ENCODE peak calls at places on chromosomes 12 and 14, in four cellular contexts. I is adrenal gland, Q is activated B cell treated with CpG ODN at 0.5 μM for 24 hours, Z is astrocyte of the cerebellum. X is an unnamed sample.

GRCh38 chr12:111285191-111285590 is 83.7 kb downstream of the PHETA1 start:
- DNase-seq in Z (no peak), I (no peak), Q (no peak), X (no peak)

GRCh38 chr14:100880271-100881101 is 23.0 kb downstream of the RTL1 start:
- DNase-seq in Q (no peak), Z (no peak), I (no peak), X (no peak)

GRCh38 chr14:85554106-85554505 is 24.2 kb downstream of the FLRT2 start:
- DNase-seq in Q (no peak), Z (no peak), I (no peak), X (no peak)

GRCh38 chr14:50967104-50967503 is 22.8 kb upstream of the PYGL start:
- DNase-seq in Q (no peak), I (no peak), Z (no peak), X (no peak)

GRCh38 chr14:91125271-91125661 is 11.4 kb downstream of the DGLUCY start:
- DNase-seq in Z (no peak), I (no peak), Q (no peak), X (no peak)

GRCh38 chr14:70448633-70449032 is 3.3 kb upstream of the ADAM21 start:
- DNase-seq in Z (no peak), I (no peak), Q (no peak), X (no peak)

GRCh38 chr12:94290353-94290752 is 142.0 kb downstream of the PLXNC1 start:
- DNase-seq in I (no peak), Q (no peak), Z (no peak), X (no peak)

GRCh38 chr12:4956968-4957367 is 47.3 kb downstream of the KCNA1 start:
- DNase-seq in Q (no peak), Z (no peak), I (no peak), X (no peak)

GRCh38 chr12:14689996-14690395 is 6.4 kb downstream of the GUCY2C start:
- DNase-seq in I (no peak), Z (no peak), Q (no peak), X (no peak)

GRCh38 chr12:76643438-76643837 is 83.9 kb upstream of the OSBPL8 start:
- DNase-seq in Z (no peak), I (no peak), Q (no peak), X (no peak)

GRCh38 chr14:69504775-69505174 is 20.2 kb downstream of the PLEKHD1 start:
- DNase-seq in Q (no peak), Z (no peak), I (no peak), X (no peak)

GRCh38 chr12:90044069-90044468 is 335.4 kb upstream of the ATP2B1 start:
- DNase-seq in Q (no peak), Z (no peak), I (no peak), X (no peak)

GRCh38 chr14:56491299-56492285 is 88.0 kb upstream of the TMEM260 start:
- DNase-seq in I (peak), Q (no peak), Z (peak), X (no peak)

GRCh38 chr12:55724226-55724939 is 4.2 kb downstream of the RDH5 start:
- DNase-seq in I (peak), Q (no peak), Z (no peak), X (no peak)

GRCh38 chr14:29738950-29739349 is 188.7 kb downstream of the PRKD1 start:
- DNase-seq in Z (no peak), I (no peak), Q (no peak), X (no peak)

GRCh38 chr14:47917344-47917954 is 242.0 kb upstream of the MDGA2 start:
- DNase-seq in I (peak), Z (peak), Q (no peak), X (no peak)

GRCh38 chr12:98895086-98895651 is 250.1 kb downstream of the APAF1 start:
- DNase-seq in I (peak), Z (no peak), Q (no peak), X (peak)

GRCh38 chr12:7937867-7938506 is 2.0 kb upstream of the SLC2A3 start:
- DNase-seq in Q (no peak), I (no peak), Z (no peak), X (no peak)

GRCh38 chr14:97625512-97625911 is 828.3 kb downstream of the VRK1 start:
- DNase-seq in I (no peak), Z (no peak), Q (no peak), X (no peak)

GRCh38 chr12:16034136-16034817 is 123.1 kb downstream of the DERA start:
- DNase-seq in Z (no peak), I (no peak), Q (no peak), X (no peak)

GRCh38 chr12:29547844-29548243 is 50.4 kb upstream of the OVCH1 start:
- DNase-seq in Z (no peak), Q (no peak), I (no peak), X (no peak)

GRCh38 chr12:9943244-9943643 is 11.1 kb upstream of the CLEC2A start:
- DNase-seq in Z (no peak), Q (peak), I (no peak), X (no peak)

GRCh38 chr12:47736877-47737676 is 11.8 kb upstream of the ENDOU start:
- DNase-seq in Q (no peak), Z (no peak), I (peak), X (no peak)

GRCh38 chr12:17062296-17063061 is 456.5 kb upstream of the LMO3 start:
- DNase-seq in I (no peak), Q (no peak), Z (no peak), X (no peak)

GRCh38 chr12:66863276-66863675 is 184.4 kb upstream of the GRIP1 start:
- DNase-seq in Z (no peak), Q (no peak), I (no peak), X (no peak)

GRCh38 chr14:104594310-104595046 is 10.1 kb downstream of the TMEM179 start:
- DNase-seq in I (no peak), Z (no peak), Q (no peak), X (no peak)

GRCh38 chr12:53917126-53917525 is 21.5 kb upstream of the HOXC13 start:
- DNase-seq in I (no peak), Q (no peak), Z (no peak), X (no peak)

GRCh38 chr14:87430810-87431209 is 562.2 kb downstream of the GALC start:
- DNase-seq in Q (no peak), Z (no peak), I (no peak), X (no peak)

GRCh38 chr14:93186961-93187360 is 1.8 kb downstream of the LYSET start:
- DNase-seq in Z (no peak), Q (no peak), I (no peak), X (no peak)

GRCh38 chr12:129819391-129819790 is 84.4 kb downstream of the TMEM132D start:
- DNase-seq in Z (peak), I (no peak), Q (no peak), X (no peak)

GRCh38 chr14:50871914-50872732 is at the start of gene ABHD12B:
- DNase-seq in Z (no peak), Q (no peak), I (no peak), X (no peak)

GRCh38 chr12:93502802-93503623 is 35.7 kb downstream of the MRPL42 start:
- DNase-seq in Z (peak), I (peak), Q (no peak), X (no peak)

GRCh38 chr14:23015618-23016017 is 5.7 kb upstream of the C14orf93 start:
- DNase-seq in Z (no peak), Q (no peak), I (no peak), X (no peak)

GRCh38 chr12:95173392-95174251 is 43.6 kb downstream of the FGD6 start:
- DNase-seq in Z (peak), Q (no peak), I (peak), X (no peak)

GRCh38 chr12:13764748-13765147 is 216.7 kb downstream of the GRIN2B start:
- DNase-seq in Q (no peak), I (no peak), Z (no peak), X (no peak)

GRCh38 chr14:53517276-53517960 is 364.3 kb upstream of the DDHD1 start:
- DNase-seq in Q (no peak), Z (no peak), I (no peak), X (no peak)

GRCh38 chr12:49975370-49975761 is 2.6 kb downstream of the AQP6 start:
- DNase-seq in Z (no peak), Q (no peak), I (no peak), X (no peak)

GRCh38 chr12:49973361-49973830 is 649 bp downstream of the AQP6 start:
- DNase-seq in Z (no peak), I (no peak), Q (no peak), X (no peak)

GRCh38 chr12:49972641-49973360 is at the start of gene AQP6:
- DNase-seq in I (no peak), Q (no peak), Z (no peak), X (no peak)

GRCh38 chr12:49974677-49975369 is 2.1 kb downstream of the AQP6 start:
- DNase-seq in Z (no peak), Q (no peak), I (no peak), X (no peak)

DNA sequence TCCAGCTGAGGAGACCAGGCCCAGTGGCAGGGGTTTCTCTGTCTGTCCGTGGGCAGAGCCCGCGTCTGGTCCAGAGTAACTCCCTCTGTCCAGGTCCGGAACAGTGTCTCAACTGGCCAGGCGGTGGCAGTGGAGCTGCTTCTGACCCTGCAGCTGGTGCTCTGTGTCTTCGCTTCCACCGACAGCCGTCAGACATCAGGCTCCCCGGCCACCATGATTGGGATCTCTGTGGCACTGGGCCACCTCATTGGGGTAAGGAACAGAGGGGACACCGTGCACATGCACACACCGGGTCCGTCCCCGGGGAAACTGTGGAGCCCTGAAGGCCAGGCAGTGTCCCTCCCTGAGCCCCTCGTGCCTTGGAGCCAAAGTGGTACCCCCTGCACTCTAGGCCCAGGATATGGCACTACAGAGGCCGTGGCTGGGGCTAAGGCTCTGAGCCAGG is 1.5 kb downstream of the AQP6 start:
- DNase-seq in Q (no peak), Z (peak), I (peak), X (no peak)
- TF ChIP-seq CTCF in Q (no peak), Z (peak), I (peak), X (peak)

GRCh38 chr12:1544991-1545700 is 49.2 kb downstream of the FBXL14 start:
- DNase-seq in I (no peak), Q (no peak), Z (no peak), X (no peak)
- TF ChIP-seq CTCF in I (no peak), Q (no peak), Z (peak), X (no peak)

DNA sequence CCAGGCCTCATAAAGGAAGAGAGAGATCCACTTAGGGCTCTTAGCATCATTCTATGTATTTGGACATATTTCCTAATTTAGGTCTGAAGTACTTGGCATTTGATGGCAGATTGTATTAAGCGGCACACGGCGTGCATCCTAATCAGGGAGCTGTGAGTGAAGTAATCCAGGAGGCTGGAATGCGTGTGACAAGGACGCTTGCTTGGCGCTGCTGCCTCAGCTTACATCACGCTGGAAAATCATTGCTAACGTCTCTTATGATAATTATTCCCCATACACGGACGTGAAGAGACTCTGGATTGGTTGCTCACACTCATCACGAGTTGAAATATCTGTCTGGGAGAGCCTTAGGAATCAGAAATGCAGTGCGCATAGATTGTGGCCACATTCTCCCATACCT is 85.3 kb downstream of the FBXW8 start:
- DNase-seq in Z (no peak), Q (no peak), I (no peak), X (no peak)
- TF ChIP-seq CTCF in Z (no peak), Q (no peak), I (no peak), X (no peak)

GRCh38 chr12:96766232-96766631 is 140.8 kb upstream of the NEDD1 start:
- DNase-seq in I (no peak), Q (no peak), Z (no peak), X (no peak)
- TF ChIP-seq CTCF in I (no peak), Q (no peak), Z (peak), X (no peak)

GRCh38 chr12:120654656-120655055 is 14.2 kb downstream of the CABP1 start:
- DNase-seq in I (no peak), Z (no peak), Q (no peak), X (no peak)
- TF ChIP-seq CTCF in I (no peak), Z (no peak), Q (no peak), X (no peak)

DNA sequence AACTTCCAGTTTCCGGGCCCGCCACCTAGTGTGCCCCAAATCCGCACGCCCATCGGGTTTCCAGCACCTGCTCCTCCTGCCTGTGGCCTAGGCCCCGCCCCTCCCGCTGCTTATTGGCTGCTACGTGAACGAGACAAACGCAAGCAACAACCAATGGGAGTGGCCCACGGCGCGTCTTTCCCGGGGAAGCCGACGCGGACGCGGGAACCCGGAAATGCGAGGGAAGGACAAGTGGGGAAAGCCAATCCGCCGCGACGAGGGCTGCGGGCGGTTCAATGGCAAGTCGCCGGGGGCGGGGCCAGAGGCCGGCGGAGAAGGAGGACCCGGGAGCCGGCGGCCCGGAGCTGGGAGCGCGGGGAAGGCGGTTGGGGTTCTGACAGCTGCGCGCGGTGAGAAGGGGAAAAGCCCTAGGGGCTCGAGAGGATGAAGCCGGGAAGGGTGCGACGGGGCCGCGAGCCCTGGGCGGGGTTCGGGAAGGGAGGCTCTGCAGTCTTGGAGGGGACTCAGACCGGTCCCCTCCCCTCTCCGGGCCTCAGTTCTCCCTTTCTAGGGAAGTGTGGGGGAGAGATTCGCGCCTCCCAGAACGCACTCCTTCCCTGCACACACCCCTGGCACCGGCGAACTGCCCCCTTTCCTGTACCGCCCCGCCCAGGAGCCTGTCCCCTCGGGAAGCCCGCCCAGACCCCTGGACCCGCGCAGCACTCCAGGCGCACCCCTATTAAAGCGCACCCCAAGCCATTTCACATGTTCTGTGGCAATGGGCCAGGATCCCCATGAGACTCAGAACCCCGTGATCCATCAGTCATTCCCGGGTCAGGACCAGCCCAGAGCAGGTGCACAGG is at the start of gene FICD:
- DNase-seq in I (peak), Q (peak), Z (peak), X (peak)
- TF ChIP-seq CTCF in I (no peak), Q (no peak), Z (no peak), X (no peak)

GRCh38 chr14:82999802-83000201 is 1466.1 kb upstream of the SEL1L start:
- DNase-seq in I (no peak), Z (no peak), Q (no peak), X (no peak)
- TF ChIP-seq CTCF in I (peak), Z (peak), Q (no peak), X (peak)